ENCODE peak calls at places on chromosomes 16 and 17, in nine cellular contexts. K is GM13977, P is sigmoid colon, L is foreskin fibroblast, H is ascending aorta, W is fibroblast of the aortic adventitia, Y is D721Med, V is pancreas, Q is prostate gland. S is an unnamed sample.

GRCh38 chr16:48158296-48158695 is 2.5 kb upstream of the ABCC12 start:
- DNase-seq in P (no peak), K (peak; percentile 54), V (no peak), H (no peak), L (peak; percentile 41), Y (no peak), W (peak; percentile 62), Q (no peak), S (no peak)

GRCh38 chr17:41777579-41778188 is 8.8 kb downstream of the JUP start:
- DNase-seq in P (peak; percentile 87), H (no peak), V (peak; percentile 72), L (peak; percentile 90), W (peak; percentile 89), K (no peak), Y (no peak), Q (peak; percentile 64), S (peak; percentile 69)

GRCh38 chr16:68645494-68646388 is 631 bp downstream of the CDH3 start:
- DNase-seq in P (no peak), Y (no peak), L (no peak), H (no peak), W (no peak), K (no peak), V (no peak), Q (peak; percentile 25), S (no peak)

GRCh38 chr16:50403491-50403890 is 34.7 kb upstream of the BRD7 start:
- DNase-seq in V (no peak), W (no peak), Q (no peak), P (no peak), H (no peak), K (no peak), Y (no peak), L (no peak), S (no peak)

GRCh38 chr17:44217738-44218343 is 1.6 kb downstream of the UBTF start:
- DNase-seq in H (no peak), Q (no peak), K (no peak), Y (no peak), P (no peak), V (no peak), L (no peak), W (no peak), S (no peak)

GRCh38 chr17:13786000-13786598 is 184.4 kb upstream of the HS3ST3A1 start:
- DNase-seq in V (no peak), Q (no peak), H (no peak), P (no peak), L (peak; percentile 29), W (peak; percentile 63), K (no peak), Y (no peak), S (peak; percentile 18)

GRCh38 chr16:11698271-11698689 is 30.0 kb downstream of the SNN start:
- DNase-seq in W (no peak), Y (no peak), L (no peak), K (no peak), V (no peak), Q (no peak), H (no peak), P (no peak), S (no peak)

GRCh38 chr17:35799942-35800341 is 4.5 kb upstream of the MMP28 start:
- DNase-seq in V (peak; percentile 64), K (no peak), W (peak; percentile 71), H (no peak), Y (no peak), L (no peak), P (peak; percentile 94), Q (peak; percentile 94), S (no peak)

GRCh38 chr17:40092581-40092980 is 7.8 kb downstream of the NR1D1 start:
- DNase-seq in V (no peak), L (no peak), K (no peak), H (no peak), W (no peak), Y (no peak), P (no peak), Q (no peak), S (no peak)

GRCh38 chr17:4249452-4250029 is 14.2 kb downstream of the ANKFY1 start:
- DNase-seq in V (no peak), Y (no peak), P (no peak), K (peak; percentile 66), W (peak; percentile 68), H (no peak), L (no peak), Q (no peak), S (no peak)

GRCh38 chr16:82481455-82481854 is 145.3 kb upstream of the CDH13 start:
- DNase-seq in Y (no peak), P (no peak), L (no peak), K (no peak), W (no peak), H (no peak), Q (no peak), V (no peak), S (no peak)

GRCh38 chr16:49644143-49644460 is 211.8 kb downstream of the ZNF423 start:
- DNase-seq in H (no peak), W (peak; percentile 54), P (no peak), K (no peak), Q (no peak), V (no peak), Y (no peak), L (peak; percentile 23), S (no peak)

GRCh38 chr17:81917565-81918332 is at the start of gene SIRT7:
- DNase-seq in P (peak; percentile 89), L (no peak), Y (peak; percentile 100), K (peak; percentile 99), H (no peak), W (peak; percentile 66), V (peak; percentile 71), Q (peak; percentile 64), S (no peak)

GRCh38 chr17:59342681-59343127 is 11.2 kb downstream of the YPEL2 start:
- DNase-seq in P (no peak), H (no peak), K (no peak), L (no peak), V (no peak), W (no peak), Y (no peak), Q (no peak), S (no peak)

GRCh38 chr17:27756467-27757371 is 43.6 kb downstream of the NOS2 start:
- DNase-seq in K (peak; percentile 53), W (peak; percentile 64), H (no peak), V (no peak), Y (no peak), L (peak; percentile 29), P (no peak), Q (peak; percentile 27), S (peak; percentile 7)

GRCh38 chr16:54106078-54106477 is 180.5 kb downstream of the IRX3 start:
- DNase-seq in W (no peak), P (no peak), K (no peak), Y (no peak), V (no peak), L (no peak), H (no peak), Q (no peak), S (no peak)

DNA sequence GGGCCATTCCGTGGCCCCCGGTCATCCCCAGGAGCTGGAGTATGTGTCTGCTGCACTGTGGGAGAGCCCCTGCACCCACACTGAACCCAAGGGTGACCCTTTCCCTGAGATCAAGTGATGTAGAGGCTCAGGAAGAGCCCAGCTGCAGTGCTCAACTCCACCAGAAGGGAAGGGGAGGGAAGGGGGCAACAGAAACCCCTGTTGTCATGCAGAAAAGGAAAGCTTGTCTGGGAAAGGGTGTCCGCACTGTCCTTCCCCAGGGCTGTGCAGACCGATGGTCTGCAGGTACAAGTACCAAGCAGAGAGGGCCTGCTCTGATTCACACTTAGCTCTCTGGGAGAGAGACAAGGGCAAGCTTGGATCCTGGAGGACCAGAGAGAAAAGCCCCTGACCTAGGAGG is 45.7 kb upstream of the TOB1 start:
- DNase-seq in H (no peak), L (no peak), Q (no peak), W (no peak), Y (no peak), K (no peak), V (no peak), P (no peak), S (no peak)
- TF ChIP-seq CTCF in H (no peak), L (no peak), Q (no peak), W (no peak), Y (no peak), K (no peak), V (no peak), P (no peak), S (no peak)

DNA sequence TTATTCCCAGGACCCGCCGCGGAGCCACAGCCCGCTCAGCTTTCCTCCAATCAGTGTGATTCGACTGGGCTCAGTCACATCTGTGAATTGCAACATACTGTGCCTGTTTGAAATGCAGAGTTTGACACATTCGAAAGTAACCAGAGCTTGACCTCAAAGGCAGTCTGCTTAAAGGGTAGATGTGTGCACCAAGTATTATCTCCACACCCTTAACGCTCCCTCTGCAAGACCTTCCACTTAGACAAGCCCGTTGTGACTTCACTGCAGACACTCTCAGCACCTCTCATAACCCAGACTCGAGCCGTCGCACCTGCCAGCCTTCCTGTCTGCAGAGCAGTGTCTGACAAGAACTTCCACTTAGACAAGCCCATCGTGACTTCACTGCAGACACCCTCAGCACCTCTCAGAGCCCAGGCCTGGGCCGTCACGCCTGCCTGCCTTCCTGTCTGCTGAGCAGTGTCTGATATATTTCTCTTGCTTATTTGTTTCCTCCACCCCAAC is 3.7 kb downstream of the KLHDC4 start:
- DNase-seq in V (no peak), L (no peak), Y (no peak), Q (peak; percentile 15), W (no peak), P (no peak), K (no peak), H (no peak), S (no peak)
- TF ChIP-seq CTCF in V (no peak), L (no peak), Y (no peak), Q (no peak), W (no peak), P (no peak), K (no peak), H (no peak), S (no peak)

DNA sequence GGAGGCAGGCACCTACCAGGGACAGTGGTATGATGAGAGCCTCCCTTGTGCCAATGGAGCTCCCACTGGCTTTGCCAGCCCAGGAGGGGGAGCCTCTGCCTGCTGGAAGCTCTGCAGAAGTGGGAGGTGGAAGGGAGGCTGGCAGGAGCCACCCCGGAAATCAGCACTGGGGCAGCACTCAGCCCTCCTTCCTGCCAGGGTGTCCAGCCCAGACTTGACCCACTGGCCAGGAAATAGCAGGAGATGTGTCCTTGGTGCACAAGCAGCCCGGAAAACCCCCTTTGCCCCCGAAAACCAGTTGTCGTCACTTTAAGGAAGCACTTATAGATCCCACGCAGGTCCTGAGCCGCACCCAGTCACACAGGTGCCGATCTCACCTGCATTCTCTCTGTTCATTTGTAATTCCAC is 49.3 kb upstream of the CACNG4 start:
- DNase-seq in Q (peak; percentile 75), Y (no peak), K (no peak), H (no peak), V (no peak), P (no peak), W (no peak), L (no peak), S (no peak)
- TF ChIP-seq CTCF in Q (peak; percentile 76), Y (peak; percentile 31), K (peak; percentile 10), H (no peak), V (no peak), P (peak; percentile 20), W (peak; percentile 2), L (peak; percentile 14), S (peak; percentile 19)

DNA sequence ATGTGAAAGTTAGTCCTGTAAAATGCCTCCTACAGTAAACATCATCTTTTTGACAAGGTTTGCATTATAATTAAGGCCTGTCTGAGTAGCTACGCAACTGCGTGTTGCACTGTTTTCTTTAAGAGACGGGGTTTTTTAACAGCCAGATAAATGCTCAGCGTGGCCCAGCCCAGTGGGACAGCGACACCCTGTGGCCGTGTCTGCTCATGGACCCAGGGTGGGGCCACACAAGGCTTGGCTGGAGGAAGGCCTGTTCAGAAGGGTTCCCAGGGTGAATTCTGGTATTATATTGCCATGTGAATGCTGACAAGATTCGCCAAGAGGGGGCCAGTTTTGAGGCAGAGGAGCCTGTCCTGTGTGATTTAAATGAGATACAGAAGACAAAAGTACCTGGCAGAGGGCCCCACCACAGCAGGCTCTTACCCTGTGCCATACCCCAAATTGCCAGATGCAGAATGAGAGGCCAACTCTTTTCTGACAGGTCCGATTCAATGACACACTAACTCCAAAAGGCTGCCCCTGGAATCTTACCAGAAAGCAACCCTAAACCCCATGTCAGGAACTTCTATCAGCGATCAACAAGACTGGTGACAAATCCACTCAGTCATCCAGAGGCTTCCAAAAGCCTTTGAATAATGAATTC is 65.9 kb upstream of the IRX6 start:
- DNase-seq in W (peak; percentile 65), Q (no peak), L (peak; percentile 23), H (no peak), K (peak; percentile 41), V (peak; percentile 39), P (no peak), Y (no peak), S (no peak)
- TF ChIP-seq CTCF in W (peak; percentile 82), Q (peak; percentile 38), L (peak; percentile 79), H (peak; percentile 69), K (peak; percentile 60), V (peak; percentile 80), P (peak; percentile 25), Y (peak; percentile 69), S (peak; percentile 91)

S was measured in AG09319.